ENCODE peak calls at places on chromosomes 2 and 18, in five cellular contexts. H, J, V, E and X are unnamed samples.

GRCh38 chr2:37671816-37672103 is 318 bp upstream of the CDC42EP3 start:
- DNase-seq in H (peak), J (no peak), V (no peak), E (no peak), X (no peak)

GRCh38 chr2:229501051-229501794 is 213.1 kb downstream of the DNER start:
- DNase-seq in H (no peak), J (no peak), V (no peak), E (no peak), X (no peak)

GRCh38 chr2:110869472-110870446 is 137.4 kb downstream of the ACOXL start:
- DNase-seq in H (no peak), J (no peak), V (peak), E (peak), X (no peak)

GRCh38 chr2:68357608-68358337 is 7.3 kb upstream of the PLEK start:
- DNase-seq in H (peak), J (no peak), V (peak), E (peak), X (peak)

GRCh38 chr18:64983497-64984238 is 767.1 kb upstream of the CDH7 start:
- DNase-seq in H (no peak), J (no peak), V (no peak), E (no peak), X (no peak)

GRCh38 chr2:28970464-28971160 is 10.5 kb upstream of the TOGARAM2 start:
- DNase-seq in H (no peak), J (no peak), V (no peak), E (no peak), X (no peak)

GRCh38 chr18:58937204-58937603 is 72.5 kb downstream of the ZNF532 start:
- DNase-seq in H (no peak), J (no peak), V (peak), E (peak), X (no peak)

GRCh38 chr2:230202430-230203109 is 17.2 kb downstream of the SP110 start:
- DNase-seq in H (no peak), J (no peak), V (no peak), E (no peak), X (no peak)

GRCh38 chr2:228657807-228658402 is 476.4 kb upstream of the SPHKAP start:
- DNase-seq in H (peak), J (no peak), V (peak), E (no peak), X (no peak)

GRCh38 chr2:73920577-73921545 is 5.8 kb upstream of the DGUOK start:
- DNase-seq in H (peak), J (no peak), V (no peak), E (no peak), X (no peak)

GRCh38 chr2:134926231-134926931 is 7.8 kb downstream of the CCNT2 start:
- DNase-seq in H (no peak), J (no peak), V (no peak), E (peak), X (no peak)

GRCh38 chr2:125730921-125731320 is 925.0 kb upstream of the GYPC start:
- DNase-seq in H (no peak), J (no peak), V (no peak), E (no peak), X (no peak)

GRCh38 chr2:229719926-229720652 is 5.7 kb upstream of the DNER start:
- DNase-seq in H (no peak), J (no peak), V (no peak), E (peak), X (no peak)

GRCh38 chr2:36889782-36890181 is 76.6 kb downstream of the STRN start:
- DNase-seq in H (peak), J (no peak), V (peak), E (peak), X (no peak)

GRCh38 chr2:165015052-165015642 is 59.8 kb upstream of the SLC38A11 start:
- DNase-seq in H (peak), J (no peak), V (peak), E (peak), X (peak)

GRCh38 chr2:5315512-5315911 is 376.7 kb upstream of the SOX11 start:
- DNase-seq in H (no peak), J (no peak), V (no peak), E (no peak), X (no peak)

GRCh38 chr2:106201656-106202055 is 7.6 kb upstream of the UXS1 start:
- DNase-seq in H (no peak), J (no peak), V (no peak), E (no peak), X (no peak)

GRCh38 chr2:232336241-232336736 is 42.3 kb upstream of the ALPP start:
- DNase-seq in H (no peak), J (no peak), V (no peak), E (no peak), X (no peak)

GRCh38 chr2:128145651-128146050 is 54.7 kb downstream of the UGGT1 start:
- DNase-seq in H (no peak), J (no peak), V (no peak), E (no peak), X (no peak)

GRCh38 chr2:42371621-42372473 is 10.8 kb upstream of the COX7A2L start:
- DNase-seq in H (no peak), J (no peak), V (peak), E (no peak), X (no peak)

GRCh38 chr2:161843936-161844335 is 219.7 kb downstream of the SLC4A10 start:
- DNase-seq in H (no peak), J (no peak), V (no peak), E (no peak), X (no peak)

DNA sequence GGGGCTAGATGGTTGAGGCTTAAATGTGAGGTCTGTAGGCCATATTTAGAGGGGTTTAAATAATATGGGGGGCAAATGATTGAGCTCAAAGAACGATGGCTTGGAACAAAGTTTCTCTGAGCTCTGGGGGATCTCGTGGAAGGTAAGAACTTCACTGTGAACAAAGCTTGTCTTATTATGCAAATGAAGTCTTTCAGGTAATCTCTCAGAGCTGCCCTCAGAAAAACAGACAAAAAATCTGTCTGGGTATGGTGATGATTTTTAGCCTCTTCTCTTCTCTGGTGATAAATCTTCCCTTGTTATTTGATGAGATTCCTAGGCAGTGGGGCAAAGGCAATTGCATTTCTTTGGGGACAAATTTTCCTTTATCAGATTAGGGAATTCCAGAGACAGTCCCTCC is 760.3 kb downstream of the TSN start:
- DNase-seq in H (no peak), J (no peak), V (no peak), E (no peak), X (no peak)
- H3K27ac ChIP-seq in H (no peak), J (no peak), V (no peak), E (no peak), X (no peak)

GRCh38 chr2:197740200-197740599 is 35.0 kb downstream of the MARS2 start:
- DNase-seq in H (no peak), J (no peak), V (no peak), E (no peak), X (no peak)
- H3K27ac ChIP-seq in H (no peak), J (no peak), V (no peak), E (no peak), X (no peak)

GRCh38 chr2:85886141-85886540 is 2.6 kb downstream of the ST3GAL5 start:
- DNase-seq in H (no peak), J (no peak), V (no peak), E (no peak), X (no peak)

GRCh38 chr2:85887566-85888019 is 1.2 kb downstream of the ST3GAL5 start:
- DNase-seq in H (peak), J (no peak), V (peak), E (no peak), X (peak)

GRCh38 chr2:85888020-85888744 is 608 bp downstream of the ST3GAL5 start:
- DNase-seq in H (no peak), J (no peak), V (no peak), E (no peak), X (peak)

GRCh38 chr2:85888745-85889647 is at the start of gene ST3GAL5:
- DNase-seq in H (peak), J (peak), V (peak), E (peak), X (peak)

DNA sequence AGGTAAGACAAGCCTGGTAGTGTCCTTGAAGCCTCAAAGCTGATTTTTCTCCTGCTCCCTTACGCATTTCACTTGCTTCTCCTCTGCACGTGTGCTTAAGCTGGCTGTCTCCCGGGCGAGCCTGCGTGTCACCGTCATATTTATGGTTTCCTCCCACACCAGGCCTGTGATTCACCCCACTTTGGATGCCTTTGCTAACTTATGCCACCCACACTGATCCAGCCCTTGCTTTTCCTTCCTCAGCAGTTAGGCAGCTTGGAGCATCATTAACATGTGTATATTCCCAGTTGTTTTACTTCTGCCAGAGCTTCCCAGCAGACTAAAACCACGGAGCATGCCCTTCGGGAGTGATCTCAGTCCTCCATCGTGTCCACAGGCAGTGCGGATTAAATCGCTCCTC is 2.2 kb downstream of the ST3GAL5 start:
- DNase-seq in H (no peak), J (peak), V (peak), E (peak), X (peak)
- H3K27ac ChIP-seq in H (peak), J (peak), V (peak), E (no peak), X (peak)

GRCh38 chr18:9741461-9741820 is 33.3 kb downstream of the RAB31 start:
- DNase-seq in H (no peak), J (no peak), V (no peak), E (no peak), X (no peak)
- H3K27ac ChIP-seq in H (peak), J (peak), V (no peak), E (peak), X (peak)

GRCh38 chr2:218401834-218402370 is 2.2 kb downstream of the CTDSP1 start:
- DNase-seq in H (no peak), J (no peak), V (no peak), E (no peak), X (no peak)
- H3K27ac ChIP-seq in H (peak), J (peak), V (no peak), E (no peak), X (peak)

DNA sequence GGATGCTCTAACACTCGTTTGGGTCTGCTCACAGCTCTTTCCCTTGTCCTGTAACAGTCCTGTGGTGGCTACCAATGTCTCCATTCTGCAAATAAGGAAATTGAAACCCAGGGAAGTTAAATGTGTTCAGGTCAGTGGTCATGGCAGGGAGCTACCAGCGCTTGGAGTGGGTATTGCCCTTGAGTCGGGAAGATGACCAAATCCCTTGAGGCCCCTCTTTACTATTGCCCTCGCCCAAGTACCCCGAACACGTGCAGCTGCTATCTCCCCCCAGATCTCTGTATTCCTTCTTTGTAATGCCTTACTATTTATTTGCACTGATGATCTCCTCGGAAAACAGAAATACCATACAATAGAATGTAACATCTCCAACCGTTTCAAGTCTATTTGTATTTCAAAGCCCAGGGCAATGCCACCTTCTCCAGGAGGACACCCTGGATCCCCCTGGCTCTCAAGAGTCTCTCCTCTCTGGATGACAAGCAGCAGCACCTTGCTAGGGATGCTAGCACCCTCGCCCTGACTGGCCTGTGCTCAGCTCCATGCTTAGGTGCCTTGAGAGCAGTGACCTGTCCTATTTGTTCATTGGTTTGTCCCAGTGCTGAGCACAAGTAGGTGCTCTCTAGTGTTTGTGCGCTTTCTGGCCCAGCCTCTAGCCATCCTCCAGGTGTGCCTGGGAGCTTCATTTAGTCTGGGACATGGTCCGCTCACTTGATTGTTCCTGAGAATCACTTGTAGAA is 15.1 kb downstream of the DYSF start:
- DNase-seq in H (no peak), J (no peak), V (no peak), E (no peak), X (no peak)
- H3K27ac ChIP-seq in H (no peak), J (no peak), V (no peak), E (no peak), X (no peak)